ENCODE peak calls at places on chromosome 18, in eight cellular contexts. One of them, this sample, is unnamed.

GRCh38 chr18:25016666-25017065 is 335.3 kb downstream of the ZNF521 start:
- DNase-seq in K562: no peak
- DNase-seq in AG10803: no peak
- DNase-seq in DMS153: no peak
- DNase-seq in breast epithelium: no peak
- DNase-seq in activated CD4-positive, CD25-positive, alpha-beta regulatory T cell treated with anti-CD3 and anti-CD28 coated beads, Interleukin-2, amount 50 U/mL, for 16 hours: no peak
- DNase-seq in HTR-8/SVneo: no peak
- DNase-seq in effector memory CD8-positive, alpha-beta T cell: no peak
- DNase-seq in this sample: no peak

GRCh38 chr18:13823707-13824395 is at the start of gene MC5R:
- DNase-seq in K562: peak; percentile 78
- DNase-seq in AG10803: peak; percentile 35
- DNase-seq in DMS153: no peak
- DNase-seq in breast epithelium: peak; percentile 22
- DNase-seq in activated CD4-positive, CD25-positive, alpha-beta regulatory T cell treated with anti-CD3 and anti-CD28 coated beads, Interleukin-2, amount 50 U/mL, for 16 hours: peak; percentile 44
- DNase-seq in HTR-8/SVneo: peak; percentile 56
- DNase-seq in effector memory CD8-positive, alpha-beta T cell: peak; percentile 73
- DNase-seq in this sample: peak; percentile 60

GRCh38 chr18:68991281-68991680 is 193.4 kb downstream of the CCDC102B start:
- DNase-seq in K562: no peak
- DNase-seq in AG10803: no peak
- DNase-seq in DMS153: no peak
- DNase-seq in breast epithelium: no peak
- DNase-seq in activated CD4-positive, CD25-positive, alpha-beta regulatory T cell treated with anti-CD3 and anti-CD28 coated beads, Interleukin-2, amount 50 U/mL, for 16 hours: no peak
- DNase-seq in HTR-8/SVneo: no peak
- DNase-seq in effector memory CD8-positive, alpha-beta T cell: no peak
- DNase-seq in this sample: no peak

GRCh38 chr18:46559946-46560670 is 96.9 kb downstream of the LOXHD1 start:
- DNase-seq in K562: no peak
- DNase-seq in AG10803: no peak
- DNase-seq in DMS153: no peak
- DNase-seq in breast epithelium: no peak
- DNase-seq in activated CD4-positive, CD25-positive, alpha-beta regulatory T cell treated with anti-CD3 and anti-CD28 coated beads, Interleukin-2, amount 50 U/mL, for 16 hours: no peak
- DNase-seq in HTR-8/SVneo: no peak
- DNase-seq in effector memory CD8-positive, alpha-beta T cell: no peak
- DNase-seq in this sample: no peak

GRCh38 chr18:31041346-31042067 is 1.0 kb downstream of the DSC3 start:
- DNase-seq in K562: no peak
- DNase-seq in AG10803: no peak
- DNase-seq in DMS153: no peak
- DNase-seq in breast epithelium: no peak
- DNase-seq in activated CD4-positive, CD25-positive, alpha-beta regulatory T cell treated with anti-CD3 and anti-CD28 coated beads, Interleukin-2, amount 50 U/mL, for 16 hours: no peak
- DNase-seq in HTR-8/SVneo: no peak
- DNase-seq in effector memory CD8-positive, alpha-beta T cell: no peak
- DNase-seq in this sample: no peak

GRCh38 chr18:78542204-78542603 is 437.4 kb upstream of the SALL3 start:
- DNase-seq in K562: no peak
- DNase-seq in AG10803: no peak
- DNase-seq in DMS153: no peak
- DNase-seq in breast epithelium: peak; percentile 83
- DNase-seq in activated CD4-positive, CD25-positive, alpha-beta regulatory T cell treated with anti-CD3 and anti-CD28 coated beads, Interleukin-2, amount 50 U/mL, for 16 hours: no peak
- DNase-seq in HTR-8/SVneo: no peak
- DNase-seq in effector memory CD8-positive, alpha-beta T cell: no peak
- DNase-seq in this sample: no peak

GRCh38 chr18:36899289-36899688 is 70.4 kb downstream of the KIAA1328 start:
- DNase-seq in K562: peak; percentile 46
- DNase-seq in AG10803: no peak
- DNase-seq in DMS153: no peak
- DNase-seq in breast epithelium: no peak
- DNase-seq in activated CD4-positive, CD25-positive, alpha-beta regulatory T cell treated with anti-CD3 and anti-CD28 coated beads, Interleukin-2, amount 50 U/mL, for 16 hours: no peak
- DNase-seq in HTR-8/SVneo: no peak
- DNase-seq in effector memory CD8-positive, alpha-beta T cell: no peak
- DNase-seq in this sample: no peak

GRCh38 chr18:48825101-48825745 is 125.5 kb downstream of the SMAD7 start:
- DNase-seq in K562: no peak
- DNase-seq in AG10803: no peak
- DNase-seq in DMS153: no peak
- DNase-seq in breast epithelium: no peak
- DNase-seq in activated CD4-positive, CD25-positive, alpha-beta regulatory T cell treated with anti-CD3 and anti-CD28 coated beads, Interleukin-2, amount 50 U/mL, for 16 hours: no peak
- DNase-seq in HTR-8/SVneo: no peak
- DNase-seq in effector memory CD8-positive, alpha-beta T cell: no peak
- DNase-seq in this sample: no peak

GRCh38 chr18:47260138-47260923 is 8.9 kb upstream of the SKOR2 start:
- DNase-seq in K562: peak; percentile 32
- DNase-seq in AG10803: peak; percentile 23
- DNase-seq in DMS153: no peak
- DNase-seq in breast epithelium: no peak
- DNase-seq in activated CD4-positive, CD25-positive, alpha-beta regulatory T cell treated with anti-CD3 and anti-CD28 coated beads, Interleukin-2, amount 50 U/mL, for 16 hours: no peak
- DNase-seq in HTR-8/SVneo: peak; percentile 29
- DNase-seq in effector memory CD8-positive, alpha-beta T cell: no peak
- DNase-seq in this sample: no peak